ENCODE peak calls at places on chromosomes 13 and 19, in eight cellular contexts. I is suprapubic skin, R is astrocyte, E is ovary, M is neural progenitor cell, W is tibial artery, A is transverse colon, N is psoas muscle. Q is an unnamed sample. For H3K27me3, the result is how much of the 10 kb centered on the place peaks cover.

GRCh38 chr19:16160943-16161560 is 12.3 kb downstream of the CIB3 start:
- DNase-seq in I (no peak), A (peak), M (no peak), W (no peak), E (no peak), N (no peak), R (peak), Q (no peak)

GRCh38 chr13:44710576-44710975 is 134.4 kb upstream of the TSC22D1 start:
- DNase-seq in M (no peak), R (peak), N (no peak), E (no peak), A (no peak), I (no peak), W (no peak), Q (no peak)

GRCh38 chr19:6849876-6850275 is 37.5 kb upstream of the ADGRE1 start:
- DNase-seq in I (no peak), M (no peak), R (no peak), A (no peak), N (no peak), W (no peak), E (no peak), Q (no peak)

GRCh38 chr13:40410315-40410714 is 256.1 kb downstream of the FOXO1 start:
- DNase-seq in A (no peak), R (no peak), W (no peak), N (no peak), M (no peak), E (no peak), I (no peak), Q (no peak)

GRCh38 chr19:30097746-30098280 is 155.8 kb downstream of the URI1 start:
- DNase-seq in R (no peak), M (no peak), E (no peak), W (no peak), N (peak), I (no peak), A (no peak), Q (no peak)

GRCh38 chr13:112188298-112188610 is 121.3 kb downstream of the SOX1 start:
- DNase-seq in W (peak), I (peak), M (no peak), N (no peak), A (no peak), R (no peak), E (no peak), Q (no peak)

GRCh38 chr13:24176351-24177101 is 16.0 kb downstream of the SPATA13 start:
- DNase-seq in E (peak), I (no peak), W (no peak), R (peak), A (no peak), N (no peak), M (no peak), Q (no peak)

GRCh38 chr19:50377051-50377441 is 789 bp downstream of the NR1H2 start:
- DNase-seq in R (no peak), N (peak), I (no peak), E (peak), A (peak), W (peak), M (no peak), Q (no peak)

GRCh38 chr13:107928762-107929161 is 286.6 kb downstream of the LIG4 start:
- DNase-seq in A (no peak), R (no peak), N (no peak), W (no peak), M (no peak), I (no peak), E (no peak), Q (no peak)

GRCh38 chr13:81874681-81875661 is 1534.0 kb upstream of the SPRY2 start:
- DNase-seq in E (no peak), A (no peak), R (no peak), I (no peak), W (no peak), M (peak), N (no peak), Q (no peak)

GRCh38 chr19:35717665-35718344 is at the start of gene KMT2B:
- DNase-seq in M (peak), E (peak), N (peak), A (peak), W (no peak), R (no peak), I (no peak), Q (peak)

GRCh38 chr19:23766951-23767350 is 8.3 kb upstream of the ZNF681 start:
- DNase-seq in N (no peak), W (no peak), I (peak), M (no peak), A (no peak), E (no peak), R (no peak), Q (no peak)

GRCh38 chr13:79282508-79282907 is 123.5 kb downstream of the RBM26 start:
- DNase-seq in A (no peak), R (no peak), E (no peak), M (no peak), W (no peak), N (no peak), I (no peak), Q (no peak)

GRCh38 chr19:14686411-14686810 is 3.4 kb upstream of the ZNF333 start:
- DNase-seq in R (no peak), E (no peak), W (no peak), N (no peak), A (peak), I (no peak), M (peak), Q (no peak)

GRCh38 chr19:48539503-48540096 is 12.4 kb upstream of the SULT2B1 start:
- DNase-seq in E (no peak), W (no peak), R (peak), I (no peak), N (no peak), M (no peak), A (peak), Q (peak)

GRCh38 chr13:93922063-93922462 is 557.4 kb downstream of the DCT start:
- DNase-seq in M (no peak), N (no peak), R (no peak), A (no peak), E (no peak), W (no peak), I (no peak), Q (no peak)

GRCh38 chr19:54729416-54730188 is 5.4 kb downstream of the KIR3DL3 start:
- DNase-seq in E (no peak), W (no peak), R (no peak), M (no peak), I (no peak), N (no peak), A (no peak), Q (no peak)

GRCh38 chr19:17829855-17830566 is 8.7 kb upstream of the INSL3 start:
- DNase-seq in I (no peak), E (peak), A (peak), R (peak), W (no peak), M (peak), N (no peak), Q (peak)
- TF ChIP-seq CTCF in I (no peak), E (no peak), A (no peak), R (no peak), W (no peak), M (peak), N (no peak), Q (no peak)

GRCh38 chr19:47436712-47437401 is 17.5 kb upstream of the MEIS3 start:
- DNase-seq in M (peak), I (peak), E (peak), W (peak), N (peak), R (no peak), A (peak), Q (peak)
- H3K27me3 ChIP-seq in M (under half), I (half or more), E (under half), W (under half), N (under half), R (under half), A (half or more), Q (under half)

DNA sequence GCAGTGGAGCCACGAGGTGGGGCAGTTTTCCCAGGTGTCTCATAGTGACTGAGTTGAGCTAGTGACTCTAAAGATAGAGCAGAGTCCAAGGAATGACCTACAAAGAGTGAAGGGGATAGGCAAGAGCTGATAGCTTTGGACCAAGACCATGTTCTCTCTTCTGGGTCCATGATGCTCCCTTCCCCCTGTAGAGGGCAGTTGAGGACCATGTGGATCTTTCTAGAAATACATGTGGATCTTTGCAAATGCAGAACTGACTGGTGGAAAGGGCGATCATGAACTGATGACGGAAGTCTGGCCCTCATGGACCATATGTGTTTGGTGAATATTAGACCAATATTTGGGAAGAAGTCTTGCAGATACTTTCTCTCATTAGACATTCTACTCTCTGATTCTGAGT is 6.9 kb downstream of the PSG1 start:
- DNase-seq in A (no peak), M (no peak), N (no peak), W (no peak), I (no peak), R (no peak), E (no peak), Q (no peak)
- TF ChIP-seq CTCF in A (no peak), M (no peak), N (no peak), W (no peak), I (no peak), R (peak), E (no peak), Q (no peak)

GRCh38 chr19:33303791-33304759 is 1.7 kb upstream of the CEBPA start:
- DNase-seq in A (peak), M (no peak), R (no peak), E (no peak), W (no peak), I (no peak), N (peak), Q (no peak)

GRCh38 chr19:33304760-33305647 is 2.7 kb upstream of the CEBPA start:
- DNase-seq in E (no peak), M (no peak), R (no peak), I (no peak), N (no peak), A (peak), W (no peak), Q (no peak)

GRCh38 chr19:33302175-33302973 is at the start of gene CEBPA:
- DNase-seq in R (peak), N (peak), I (no peak), W (peak), A (peak), E (peak), M (peak), Q (peak)

GRCh38 chr19:33301900-33302174 is 497 bp downstream of the CEBPA start:
- DNase-seq in W (no peak), A (no peak), I (no peak), E (no peak), N (no peak), M (peak), R (no peak), Q (no peak)

DNA sequence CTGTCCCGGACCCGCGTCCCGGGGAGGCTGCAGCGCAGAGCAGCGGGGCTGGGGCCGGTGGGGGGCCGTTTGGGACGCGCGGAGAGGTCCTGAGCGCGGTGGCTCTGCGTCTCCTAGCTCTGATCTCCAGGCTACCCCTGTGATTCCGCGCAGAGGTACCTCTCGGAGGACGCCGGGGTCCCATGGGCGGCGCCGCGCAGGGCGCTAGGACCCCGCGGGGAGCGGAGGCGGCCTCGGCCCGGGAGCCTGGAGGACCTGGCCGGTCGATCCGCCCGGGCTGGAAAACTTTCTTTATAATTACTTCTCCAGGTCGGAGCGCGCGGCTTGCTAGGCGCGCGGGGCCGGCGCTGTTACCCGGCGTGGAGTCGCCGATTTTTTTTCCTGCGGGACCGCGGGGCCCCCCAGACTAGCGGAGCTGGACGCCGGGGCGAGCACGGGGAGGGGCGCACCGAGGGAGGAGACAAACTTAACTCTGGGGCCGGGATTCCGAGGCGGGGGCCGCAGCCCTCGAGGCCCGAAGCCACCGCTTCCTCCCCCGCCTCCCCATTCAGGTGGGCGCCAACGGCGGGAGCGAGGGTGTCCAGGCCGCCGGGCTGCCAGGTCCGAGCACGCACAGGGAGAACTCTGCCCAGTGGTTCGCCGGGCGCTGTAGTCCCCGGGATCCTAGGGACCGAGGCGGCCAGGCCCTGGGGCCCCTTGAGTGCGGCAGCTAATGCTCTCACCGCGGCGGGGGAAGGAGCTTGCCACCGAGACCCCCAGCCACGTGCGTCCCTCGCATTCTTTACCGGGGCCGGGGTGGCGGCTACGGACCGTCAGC is 848 bp upstream of the CEBPA start:
- DNase-seq in N (peak), E (peak), M (peak), R (peak), W (no peak), A (peak), I (no peak), Q (peak)
- H3K27me3 ChIP-seq in N (under half), E (under half), M (half or more), R (under half), W (under half), A (under half), I (under half), Q (under half)